ENCODE peak calls at places on chromosomes 6 and 20, in eight cellular contexts. V is CD8-positive, alpha-beta memory T cell; S is right lobe of liver; U is H9; Z is PC-3; B is endothelial cell of umbilical vein; O is heart right ventricle; P is stomach. X is an unnamed sample. For H3K4me1 and H3K27me3, the result is how much of the 10 kb centered on the place peaks cover.

GRCh38 chr6:42118162-42119001 is 24.0 kb downstream of the C6orf132 start:
- DNase-seq in V (no peak), S (peak), U (no peak), Z (peak), B (no peak), O (peak), P (peak), X (peak)

GRCh38 chr6:136323431-136324112 is 33.9 kb upstream of the BCLAF1 start:
- DNase-seq in V (no peak), S (no peak), U (no peak), Z (no peak), B (no peak), O (no peak), P (no peak), X (no peak)

GRCh38 chr6:162074641-162075040 is 652.9 kb downstream of the PRKN start:
- DNase-seq in V (no peak), S (no peak), U (no peak), Z (no peak), B (no peak), O (no peak), P (no peak), X (no peak)

GRCh38 chr6:117739869-117740268 is 64.6 kb downstream of the NUS1 start:
- DNase-seq in V (no peak), S (no peak), U (peak), Z (no peak), B (no peak), O (no peak), P (no peak), X (no peak)

GRCh38 chr6:36386495-36387439 is 702 bp downstream of the ETV7 start:
- DNase-seq in V (peak), S (no peak), U (peak), Z (peak), B (peak), O (peak), P (peak), X (no peak)

GRCh38 chr6:95576621-95577316 is 566 bp upstream of the MANEA start:
- DNase-seq in V (peak), S (no peak), U (no peak), Z (no peak), B (peak), O (no peak), P (no peak), X (no peak)

GRCh38 chr6:142926494-142927273 is 18.3 kb downstream of the HIVEP2 start:
- DNase-seq in V (peak), S (peak), U (peak), Z (peak), B (peak), O (peak), P (peak), X (peak)

GRCh38 chr6:53926505-53926904 is 131.7 kb downstream of the LRRC1 start:
- DNase-seq in V (no peak), S (no peak), U (no peak), Z (peak), B (peak), O (no peak), P (no peak), X (no peak)

GRCh38 chr6:90401933-90402830 is 105.5 kb upstream of the BACH2 start:
- DNase-seq in V (peak), S (no peak), U (no peak), Z (no peak), B (no peak), O (no peak), P (no peak), X (no peak)

GRCh38 chr6:107657755-107658461 is 166.2 kb downstream of the SCML4 start:
- DNase-seq in V (peak), S (no peak), U (peak), Z (no peak), B (peak), O (peak), P (peak), X (peak)
- H3K4me1 ChIP-seq in V (under half), S (under half), U (under half), Z (under half), B (under half), O (under half), P (under half), X (half or more)

GRCh38 chr6:2507016-2507415 is 243.7 kb downstream of the MYLK4 start:
- DNase-seq in V (no peak), S (no peak), U (no peak), Z (no peak), B (no peak), O (no peak), P (no peak), X (no peak)

GRCh38 chr6:2510341-2510740 is 240.4 kb downstream of the MYLK4 start:
- DNase-seq in V (no peak), S (no peak), U (no peak), Z (no peak), B (no peak), O (no peak), P (no peak), X (no peak)

GRCh38 chr6:2505624-2506023 is 245.1 kb downstream of the MYLK4 start:
- DNase-seq in V (no peak), S (no peak), U (peak), Z (peak), B (no peak), O (no peak), P (no peak), X (no peak)

GRCh38 chr6:2507638-2508037 is 243.1 kb downstream of the MYLK4 start:
- DNase-seq in V (no peak), S (no peak), U (no peak), Z (no peak), B (no peak), O (no peak), P (no peak), X (no peak)

GRCh38 chr6:2509746-2510145 is 241.0 kb downstream of the MYLK4 start:
- DNase-seq in V (no peak), S (no peak), U (no peak), Z (no peak), B (no peak), O (no peak), P (no peak), X (no peak)
- H3K27me3 ChIP-seq in V (under half), S (under half), U (under half), Z (under half), B (under half), O (under half), P (under half), X (under half)

GRCh38 chr6:45445749-45446454 is 68.2 kb upstream of the SUPT3H start:
- DNase-seq in V (no peak), S (peak), U (peak), Z (peak), B (peak), O (peak), P (peak), X (peak)
- H3K27ac ChIP-seq in V (peak), S (no peak), U (no peak), Z (peak), B (peak), O (no peak), P (peak), X (peak)

DNA sequence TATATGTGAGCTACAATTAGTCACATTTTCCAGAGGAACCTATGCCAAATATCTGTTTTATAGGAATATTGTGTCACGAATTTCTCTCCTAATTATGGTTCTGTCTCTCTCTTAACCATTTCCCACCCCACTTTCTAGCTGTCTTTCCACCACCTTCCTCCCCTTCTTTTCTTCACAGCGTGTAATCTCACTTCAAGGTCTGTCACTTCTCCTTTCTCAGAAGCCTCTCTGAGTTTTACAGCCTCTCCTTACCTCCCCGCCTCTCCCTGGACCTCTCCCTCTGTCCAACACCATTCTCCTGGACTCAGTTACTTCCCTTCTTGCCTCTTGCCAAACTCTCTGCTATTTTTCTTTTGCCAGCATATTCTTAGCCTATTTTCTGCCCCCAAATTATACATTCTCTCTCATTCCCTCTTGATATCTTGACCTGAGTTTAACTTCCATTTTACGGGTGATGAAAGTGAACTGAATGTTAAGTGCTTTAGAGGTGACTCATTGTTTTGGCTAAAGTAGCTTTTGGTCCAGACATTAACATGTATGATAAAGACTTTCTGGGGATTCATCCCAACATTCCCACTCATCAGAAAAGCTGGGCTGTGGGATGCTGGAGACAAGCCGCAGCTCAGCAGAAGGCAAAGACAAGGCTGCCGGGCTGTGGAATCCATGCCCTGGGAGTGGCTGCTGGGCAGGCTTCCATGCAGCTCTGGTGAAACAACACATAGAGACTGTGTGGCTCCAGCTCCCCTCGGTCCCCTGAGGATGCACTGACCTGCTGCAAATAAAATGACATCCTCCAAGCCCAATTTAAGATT is 90.1 kb upstream of the SYNDIG1 start:
- DNase-seq in V (no peak), S (no peak), U (peak), Z (no peak), B (no peak), O (peak), P (no peak), X (peak)
- H3K4me1 ChIP-seq in V (under half), S (under half), U (under half), Z (under half), B (under half), O (under half), P (under half), X (under half)

DNA sequence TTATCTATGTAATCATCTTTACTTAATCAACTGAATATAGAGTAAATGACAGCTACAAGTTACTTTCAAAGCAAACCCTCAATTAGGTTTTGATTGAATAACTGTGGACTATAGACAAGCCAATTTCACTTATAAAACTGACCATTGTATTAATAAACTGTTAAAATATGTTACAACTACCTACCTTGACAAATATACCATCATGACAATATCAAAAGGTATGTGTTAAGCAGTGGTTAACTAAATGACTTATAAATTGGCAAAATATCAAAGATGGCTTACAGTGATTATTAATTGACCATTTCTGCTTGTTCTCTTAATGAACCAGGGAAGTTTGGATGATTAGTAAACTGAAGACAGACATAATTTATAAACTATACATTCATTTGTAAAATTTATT is 46.2 kb upstream of the ADGRF5 start:
- DNase-seq in V (no peak), S (no peak), U (no peak), Z (peak), B (no peak), O (no peak), P (no peak), X (no peak)
- H3K27me3 ChIP-seq in V (under half), S (under half), U (under half), Z (under half), B (under half), O (under half), P (under half), X (under half)

GRCh38 chr6:111952821-111953535 is 79.7 kb upstream of the FYN start:
- DNase-seq in V (no peak), S (no peak), U (no peak), Z (peak), B (no peak), O (no peak), P (no peak), X (no peak)
- H3K27ac ChIP-seq in V (no peak), S (no peak), U (no peak), Z (no peak), B (no peak), O (no peak), P (no peak), X (no peak)

X was measured in gastrocnemius medialis.